ENCODE peak calls at places on chromosomes 12 and 14, in nine cellular contexts. T, M, Q, U, B, K, J, X and D are unnamed samples.

GRCh38 chr12:92074889-92075288 is 70.8 kb downstream of the BTG1 start:
- DNase-seq in T (no peak), M (no peak), U (no peak), X (no peak), J (no peak), Q (no peak), K (no peak), B (no peak), D (no peak)

GRCh38 chr14:94423465-94424056 is 29.0 kb downstream of the SERPINA11 start:
- DNase-seq in J (no peak), B (peak; percentile 55), M (peak; percentile 48), Q (peak; percentile 72), X (peak; percentile 79), T (no peak), U (peak; percentile 18), K (no peak), D (no peak)

GRCh38 chr12:32695787-32696186 is 16.7 kb downstream of the DNM1L start:
- DNase-seq in K (no peak), J (no peak), Q (no peak), B (no peak), U (no peak), X (no peak), M (no peak), T (no peak), D (no peak)

GRCh38 chr14:96267336-96267735 is 11.3 kb downstream of the BDKRB1 start:
- DNase-seq in Q (no peak), M (peak; percentile 58), U (no peak), K (no peak), J (peak; percentile 60), X (no peak), T (no peak), B (no peak), D (no peak)

GRCh38 chr12:30308010-30308717 is 387.5 kb downstream of the IPO8 start:
- DNase-seq in B (no peak), X (no peak), M (no peak), T (no peak), U (no peak), K (no peak), J (no peak), Q (no peak), D (no peak)

GRCh38 chr14:105468621-105469241 is 5.9 kb upstream of the CRIP2 start:
- DNase-seq in T (no peak), J (no peak), M (no peak), Q (no peak), X (no peak), B (peak; percentile 61), U (no peak), K (no peak), D (no peak)

GRCh38 chr12:84134797-84135366 is 777.7 kb downstream of the SLC6A15 start:
- DNase-seq in J (no peak), B (no peak), Q (no peak), T (no peak), U (no peak), X (no peak), K (no peak), M (no peak), D (no peak)

GRCh38 chr12:112175361-112176155 is 50.2 kb downstream of the TRAFD1 start:
- DNase-seq in Q (no peak), T (no peak), U (no peak), X (no peak), J (no peak), B (no peak), M (no peak), K (no peak), D (no peak)

GRCh38 chr14:61452452-61452851 is 131.1 kb downstream of the PRKCH start:
- DNase-seq in M (no peak), Q (no peak), K (peak; percentile 76), J (no peak), B (no peak), T (peak; percentile 30), U (no peak), X (no peak), D (peak; percentile 79)

GRCh38 chr12:126874427-126875026 is 1392.4 kb upstream of the TMEM132C start:
- DNase-seq in J (peak; percentile 55), M (no peak), U (peak; percentile 43), T (peak; percentile 46), K (peak; percentile 26), Q (peak; percentile 73), X (peak; percentile 3), B (peak; percentile 43), D (peak; percentile 60)

GRCh38 chr12:45354399-45354798 is 138.5 kb downstream of the ANO6 start:
- DNase-seq in U (no peak), J (no peak), M (no peak), B (no peak), Q (no peak), X (no peak), T (no peak), K (no peak), D (no peak)

GRCh38 chr12:40959041-40959440 is 229.1 kb upstream of the PDZRN4 start:
- DNase-seq in X (no peak), Q (no peak), J (no peak), K (no peak), U (no peak), B (no peak), T (no peak), M (no peak), D (no peak)

GRCh38 chr14:35526962-35527361 is 7.0 kb upstream of the INSM2 start:
- DNase-seq in X (no peak), B (no peak), K (no peak), J (no peak), M (no peak), T (no peak), Q (no peak), U (no peak), D (no peak)

GRCh38 chr14:45426685-45427282 is 173.8 kb upstream of the MIS18BP1 start:
- DNase-seq in Q (peak; percentile 39), B (no peak), U (no peak), T (no peak), J (peak; percentile 6), X (no peak), M (no peak), K (no peak), D (no peak)

GRCh38 chr12:18849080-18849479 is 111.2 kb downstream of the CAPZA3 start:
- DNase-seq in J (no peak), U (no peak), Q (no peak), K (no peak), T (no peak), B (no peak), X (no peak), M (no peak), D (no peak)